ENCODE peak calls at places on chromosome 4, in nine cellular contexts. One of them, this sample, is unnamed.

GRCh38 chr4:151957163-151957562 is 196.4 kb upstream of the GATB start:
- DNase-seq in stimulated activated CD4-positive, alpha-beta T cell treated with anti-CD3 and anti-CD28 coated beads, Interleukin-2, amount 100 ng/mL, for 4 hours: no peak
- DNase-seq in lower leg skin: no peak
- DNase-seq in NCI-H510A treated with DMSO at 0.1 percent for 48 hours: no peak
- DNase-seq in fibroblast of pulmonary artery: no peak
- DNase-seq in Kasumi-1: no peak
- DNase-seq in stomach: no peak
- DNase-seq in Calu3: no peak
- DNase-seq in globus pallidus: no peak
- DNase-seq in this sample: no peak

GRCh38 chr4:152590179-152591031 is 54.5 kb upstream of the FBXW7 start:
- DNase-seq in stimulated activated CD4-positive, alpha-beta T cell treated with anti-CD3 and anti-CD28 coated beads, Interleukin-2, amount 100 ng/mL, for 4 hours: no peak
- DNase-seq in lower leg skin: no peak
- DNase-seq in NCI-H510A treated with DMSO at 0.1 percent for 48 hours: peak; percentile 17
- DNase-seq in fibroblast of pulmonary artery: peak; percentile 97
- DNase-seq in Kasumi-1: no peak
- DNase-seq in stomach: no peak
- DNase-seq in Calu3: no peak
- DNase-seq in globus pallidus: no peak
- DNase-seq in this sample: peak; percentile 99

GRCh38 chr4:85496933-85497332 is 22.0 kb downstream of the ARHGAP24 start:
- DNase-seq in stimulated activated CD4-positive, alpha-beta T cell treated with anti-CD3 and anti-CD28 coated beads, Interleukin-2, amount 100 ng/mL, for 4 hours: no peak
- DNase-seq in lower leg skin: no peak
- DNase-seq in NCI-H510A treated with DMSO at 0.1 percent for 48 hours: no peak
- DNase-seq in fibroblast of pulmonary artery: peak; percentile 66
- DNase-seq in Kasumi-1: peak; percentile 40
- DNase-seq in stomach: no peak
- DNase-seq in Calu3: no peak
- DNase-seq in globus pallidus: no peak
- DNase-seq in this sample: peak; percentile 94

GRCh38 chr4:181821039-181822004 is 421.9 kb upstream of the TENM3 start:
- DNase-seq in stimulated activated CD4-positive, alpha-beta T cell treated with anti-CD3 and anti-CD28 coated beads, Interleukin-2, amount 100 ng/mL, for 4 hours: no peak
- DNase-seq in lower leg skin: no peak
- DNase-seq in NCI-H510A treated with DMSO at 0.1 percent for 48 hours: peak; percentile 43
- DNase-seq in fibroblast of pulmonary artery: no peak
- DNase-seq in Kasumi-1: no peak
- DNase-seq in stomach: no peak
- DNase-seq in Calu3: no peak
- DNase-seq in globus pallidus: no peak
- DNase-seq in this sample: peak; percentile 57

GRCh38 chr4:76637704-76638361 is 202.8 kb downstream of the SHROOM3 start:
- DNase-seq in stimulated activated CD4-positive, alpha-beta T cell treated with anti-CD3 and anti-CD28 coated beads, Interleukin-2, amount 100 ng/mL, for 4 hours: no peak
- DNase-seq in lower leg skin: no peak
- DNase-seq in NCI-H510A treated with DMSO at 0.1 percent for 48 hours: no peak
- DNase-seq in fibroblast of pulmonary artery: no peak
- DNase-seq in Kasumi-1: no peak
- DNase-seq in stomach: no peak
- DNase-seq in Calu3: no peak
- DNase-seq in globus pallidus: no peak
- DNase-seq in this sample: peak; percentile 39

GRCh38 chr4:27123050-27123768 is 262.6 kb downstream of the STIM2 start:
- DNase-seq in stimulated activated CD4-positive, alpha-beta T cell treated with anti-CD3 and anti-CD28 coated beads, Interleukin-2, amount 100 ng/mL, for 4 hours: no peak
- DNase-seq in lower leg skin: no peak
- DNase-seq in NCI-H510A treated with DMSO at 0.1 percent for 48 hours: no peak
- DNase-seq in fibroblast of pulmonary artery: no peak
- DNase-seq in Kasumi-1: no peak
- DNase-seq in stomach: no peak
- DNase-seq in Calu3: peak; percentile 34
- DNase-seq in globus pallidus: peak; percentile 13
- DNase-seq in this sample: peak; percentile 24

GRCh38 chr4:186807809-186808634 is 84.4 kb upstream of the FAT1 start:
- DNase-seq in stimulated activated CD4-positive, alpha-beta T cell treated with anti-CD3 and anti-CD28 coated beads, Interleukin-2, amount 100 ng/mL, for 4 hours: no peak
- DNase-seq in lower leg skin: no peak
- DNase-seq in NCI-H510A treated with DMSO at 0.1 percent for 48 hours: no peak
- DNase-seq in fibroblast of pulmonary artery: no peak
- DNase-seq in Kasumi-1: no peak
- DNase-seq in stomach: no peak
- DNase-seq in Calu3: no peak
- DNase-seq in globus pallidus: no peak
- DNase-seq in this sample: peak; percentile 59

GRCh38 chr4:118281611-118282442 is 71.0 kb downstream of the PRSS12 start:
- DNase-seq in stimulated activated CD4-positive, alpha-beta T cell treated with anti-CD3 and anti-CD28 coated beads, Interleukin-2, amount 100 ng/mL, for 4 hours: no peak
- DNase-seq in lower leg skin: no peak
- DNase-seq in NCI-H510A treated with DMSO at 0.1 percent for 48 hours: no peak
- DNase-seq in fibroblast of pulmonary artery: peak; percentile 26
- DNase-seq in Kasumi-1: peak; percentile 60
- DNase-seq in stomach: no peak
- DNase-seq in Calu3: no peak
- DNase-seq in globus pallidus: no peak
- DNase-seq in this sample: peak; percentile 63

GRCh38 chr4:123246085-123246484 is 150.5 kb upstream of the SPRY1 start:
- DNase-seq in stimulated activated CD4-positive, alpha-beta T cell treated with anti-CD3 and anti-CD28 coated beads, Interleukin-2, amount 100 ng/mL, for 4 hours: no peak
- DNase-seq in lower leg skin: no peak
- DNase-seq in NCI-H510A treated with DMSO at 0.1 percent for 48 hours: no peak
- DNase-seq in fibroblast of pulmonary artery: no peak
- DNase-seq in Kasumi-1: no peak
- DNase-seq in stomach: no peak
- DNase-seq in Calu3: no peak
- DNase-seq in globus pallidus: no peak
- DNase-seq in this sample: no peak